ENCODE peak calls at places on chromosome 16, in seven cellular contexts. One of them, this sample, is unnamed.

GRCh38 chr16:11303405-11304138 is 22.4 kb upstream of the PRM1 start:
- DNase-seq in GM06990: no peak
- DNase-seq in NCI-H524: peak; percentile 37
- DNase-seq in fibroblast of villous mesenchyme: peak; percentile 54
- DNase-seq in anterior cingulate cortex: no peak
- DNase-seq in fibroblast of gingiva: no peak
- DNase-seq in GM03348: no peak
- DNase-seq in this sample: no peak

GRCh38 chr16:82082543-82083244 is 47.6 kb downstream of the HSD17B2 start:
- DNase-seq in GM06990: peak; percentile 15
- DNase-seq in NCI-H524: no peak
- DNase-seq in fibroblast of villous mesenchyme: peak; percentile 66
- DNase-seq in anterior cingulate cortex: no peak
- DNase-seq in fibroblast of gingiva: peak; percentile 10
- DNase-seq in GM03348: no peak
- DNase-seq in this sample: no peak

GRCh38 chr16:79811541-79811940 is 211.0 kb upstream of the MAF start:
- DNase-seq in GM06990: no peak
- DNase-seq in NCI-H524: no peak
- DNase-seq in fibroblast of villous mesenchyme: no peak
- DNase-seq in anterior cingulate cortex: no peak
- DNase-seq in fibroblast of gingiva: no peak
- DNase-seq in GM03348: no peak
- DNase-seq in this sample: no peak

GRCh38 chr16:24689128-24689527 is 40.3 kb upstream of the TNRC6A start:
- DNase-seq in GM06990: no peak
- DNase-seq in NCI-H524: peak; percentile 14
- DNase-seq in fibroblast of villous mesenchyme: peak; percentile 66
- DNase-seq in anterior cingulate cortex: no peak
- DNase-seq in fibroblast of gingiva: peak; percentile 83
- DNase-seq in GM03348: peak; percentile 65
- DNase-seq in this sample: peak; percentile 82

GRCh38 chr16:54974391-54974790 is 43.7 kb downstream of the IRX5 start:
- DNase-seq in GM06990: no peak
- DNase-seq in NCI-H524: no peak
- DNase-seq in fibroblast of villous mesenchyme: no peak
- DNase-seq in anterior cingulate cortex: no peak
- DNase-seq in fibroblast of gingiva: no peak
- DNase-seq in GM03348: no peak
- DNase-seq in this sample: no peak

GRCh38 chr16:1630450-1631213 is 18.5 kb downstream of the CRAMP1 start:
- DNase-seq in GM06990: no peak
- DNase-seq in NCI-H524: no peak
- DNase-seq in fibroblast of villous mesenchyme: no peak
- DNase-seq in anterior cingulate cortex: no peak
- DNase-seq in fibroblast of gingiva: no peak
- DNase-seq in GM03348: no peak
- DNase-seq in this sample: no peak

GRCh38 chr16:491225-491919 is 36.1 kb upstream of the CAPN15 start:
- DNase-seq in GM06990: peak; percentile 68
- DNase-seq in NCI-H524: no peak
- DNase-seq in fibroblast of villous mesenchyme: no peak
- DNase-seq in anterior cingulate cortex: no peak
- DNase-seq in fibroblast of gingiva: no peak
- DNase-seq in GM03348: no peak
- DNase-seq in this sample: peak; percentile 21

GRCh38 chr16:48123104-48123788 is 32.5 kb downstream of the ABCC12 start:
- DNase-seq in GM06990: no peak
- DNase-seq in NCI-H524: no peak
- DNase-seq in fibroblast of villous mesenchyme: peak; percentile 89
- DNase-seq in anterior cingulate cortex: peak; percentile 21
- DNase-seq in fibroblast of gingiva: peak; percentile 92
- DNase-seq in GM03348: peak; percentile 94
- DNase-seq in this sample: peak; percentile 98

GRCh38 chr16:11190585-11191565 is 65.1 kb downstream of the SOCS1 start:
- DNase-seq in GM06990: no peak
- DNase-seq in NCI-H524: peak; percentile 90
- DNase-seq in fibroblast of villous mesenchyme: no peak
- DNase-seq in anterior cingulate cortex: no peak
- DNase-seq in fibroblast of gingiva: no peak
- DNase-seq in GM03348: peak; percentile 50
- DNase-seq in this sample: peak; percentile 95

GRCh38 chr16:50573947-50574751 is 26.0 kb downstream of the NKD1 start:
- DNase-seq in GM06990: no peak
- DNase-seq in NCI-H524: no peak
- DNase-seq in fibroblast of villous mesenchyme: no peak
- DNase-seq in anterior cingulate cortex: peak; percentile 22
- DNase-seq in fibroblast of gingiva: peak; percentile 6
- DNase-seq in GM03348: no peak
- DNase-seq in this sample: no peak

GRCh38 chr16:20901441-20902112 is 1.0 kb downstream of the LYRM1 start:
- DNase-seq in GM06990: peak; percentile 45
- DNase-seq in NCI-H524: peak; percentile 16
- DNase-seq in fibroblast of villous mesenchyme: peak; percentile 60
- DNase-seq in anterior cingulate cortex: no peak
- DNase-seq in fibroblast of gingiva: peak; percentile 62
- DNase-seq in GM03348: peak; percentile 42
- DNase-seq in this sample: peak; percentile 57

GRCh38 chr16:11299865-11300559 is 18.9 kb upstream of the PRM1 start:
- DNase-seq in GM06990: no peak
- DNase-seq in NCI-H524: no peak
- DNase-seq in fibroblast of villous mesenchyme: no peak
- DNase-seq in anterior cingulate cortex: no peak
- DNase-seq in fibroblast of gingiva: no peak
- DNase-seq in GM03348: no peak
- DNase-seq in this sample: peak; percentile 21

GRCh38 chr16:11977206-11978041 is 890 bp downstream of the SNX29 start:
- DNase-seq in GM06990: no peak
- DNase-seq in NCI-H524: no peak
- DNase-seq in fibroblast of villous mesenchyme: peak; percentile 89
- DNase-seq in anterior cingulate cortex: no peak
- DNase-seq in fibroblast of gingiva: peak; percentile 81
- DNase-seq in GM03348: peak; percentile 92
- DNase-seq in this sample: peak; percentile 96

GRCh38 chr16:20851601-20852000 is 45.3 kb downstream of the REXO5 start:
- DNase-seq in GM06990: no peak
- DNase-seq in NCI-H524: no peak
- DNase-seq in fibroblast of villous mesenchyme: peak; percentile 93
- DNase-seq in anterior cingulate cortex: peak; percentile 31
- DNase-seq in fibroblast of gingiva: peak; percentile 97
- DNase-seq in GM03348: peak; percentile 85
- DNase-seq in this sample: peak; percentile 57

GRCh38 chr16:2839650-2840450 is 9.7 kb downstream of the ZG16B start:
- DNase-seq in GM06990: no peak
- DNase-seq in NCI-H524: no peak
- DNase-seq in fibroblast of villous mesenchyme: no peak
- DNase-seq in anterior cingulate cortex: no peak
- DNase-seq in fibroblast of gingiva: no peak
- DNase-seq in GM03348: no peak
- DNase-seq in this sample: peak; percentile 65